ENCODE peak calls at places on chromosome 20, in ten cellular contexts. P, L, R, V, F, Q, T, O, S and G are unnamed samples.
A peak's percentile ranks its signal among the peaks of the same experiment; 100 is the strongest.

GRCh38 chr20:3771552-3772058 is 4.1 kb upstream of the ADISSP start:
- DNase-seq in P (no peak), L (no peak), R (no peak), V (no peak), F (no peak), Q (no peak), T (no peak), O (no peak), S (no peak), G (no peak)

GRCh38 chr20:45440891-45441685 is 25.1 kb downstream of the PIGT start:
- DNase-seq in P (no peak), L (no peak), R (no peak), V (no peak), F (no peak), Q (no peak), T (no peak), O (no peak), S (no peak), G (no peak)

GRCh38 chr20:36035720-36036119 is 67.3 kb downstream of the CNBD2 start:
- DNase-seq in P (no peak), L (no peak), R (no peak), V (no peak), F (no peak), Q (no peak), T (no peak), O (no peak), S (no peak), G (no peak)

GRCh38 chr20:32470025-32470861 is 112.1 kb downstream of the ASXL1 start:
- DNase-seq in P (no peak), L (peak; percentile 63), R (peak; percentile 58), V (no peak), F (peak; percentile 71), Q (peak; percentile 74), T (no peak), O (peak; percentile 74), S (peak; percentile 90), G (no peak)

GRCh38 chr20:13610205-13610604 is 28.5 kb downstream of the TASP1 start:
- DNase-seq in P (no peak), L (no peak), R (no peak), V (no peak), F (no peak), Q (peak; percentile 34), T (no peak), O (no peak), S (peak; percentile 5), G (no peak)

GRCh38 chr20:51142448-51142847 is 119.5 kb upstream of the KCNG1 start:
- DNase-seq in P (no peak), L (peak; percentile 55), R (no peak), V (peak; percentile 5), F (no peak), Q (no peak), T (no peak), O (no peak), S (no peak), G (no peak)

GRCh38 chr20:8801686-8802085 is 267.2 kb upstream of the PLCB4 start:
- DNase-seq in P (no peak), L (no peak), R (no peak), V (no peak), F (no peak), Q (no peak), T (no peak), O (no peak), S (no peak), G (no peak)

GRCh38 chr20:33119725-33120720 is 40.6 kb downstream of the BPIFB4 start:
- DNase-seq in P (no peak), L (no peak), R (no peak), V (no peak), F (no peak), Q (no peak), T (no peak), O (no peak), S (no peak), G (no peak)

GRCh38 chr20:58546312-58546711 is 31.1 kb upstream of the APCDD1L start:
- DNase-seq in P (no peak), L (no peak), R (no peak), V (no peak), F (no peak), Q (no peak), T (no peak), O (no peak), S (no peak), G (no peak)

GRCh38 chr20:25548613-25549086 is 36.7 kb downstream of the NINL start:
- DNase-seq in P (no peak), L (no peak), R (no peak), V (no peak), F (no peak), Q (no peak), T (no peak), O (no peak), S (no peak), G (no peak)

GRCh38 chr20:11553603-11554002 is 364.1 kb upstream of the BTBD3 start:
- DNase-seq in P (no peak), L (no peak), R (peak; percentile 17), V (no peak), F (no peak), Q (no peak), T (no peak), O (no peak), S (peak; percentile 29), G (no peak)

GRCh38 chr20:12173333-12173732 is 255.6 kb downstream of the BTBD3 start:
- DNase-seq in P (no peak), L (no peak), R (no peak), V (no peak), F (no peak), Q (no peak), T (no peak), O (no peak), S (no peak), G (no peak)

GRCh38 chr20:59645761-59646171 is 41.4 kb downstream of the PHACTR3 start:
- DNase-seq in P (no peak), L (no peak), R (no peak), V (no peak), F (no peak), Q (no peak), T (peak; percentile 52), O (no peak), S (no peak), G (no peak)

GRCh38 chr20:15654208-15654649 is 919.0 kb downstream of the KIF16B start:
- DNase-seq in P (no peak), L (peak; percentile 72), R (peak; percentile 50), V (no peak), F (no peak), Q (peak; percentile 62), T (no peak), O (no peak), S (peak; percentile 39), G (peak; percentile 45)

GRCh38 chr20:58374906-58375760 is 13.9 kb upstream of the VAPB start:
- DNase-seq in P (no peak), L (no peak), R (peak; percentile 69), V (no peak), F (no peak), Q (no peak), T (no peak), O (no peak), S (peak; percentile 79), G (no peak)

GRCh38 chr20:55415567-55416142 is 589.7 kb downstream of the CBLN4 start:
- DNase-seq in P (no peak), L (no peak), R (no peak), V (no peak), F (no peak), Q (no peak), T (no peak), O (no peak), S (peak; percentile 0), G (no peak)

GRCh38 chr20:44914924-44915323 is 5.1 kb downstream of the PABPC1L start:
- DNase-seq in P (no peak), L (no peak), R (no peak), V (no peak), F (no peak), Q (no peak), T (no peak), O (no peak), S (peak; percentile 27), G (no peak)

GRCh38 chr20:839015-839414 is 5.5 kb downstream of the FAM110A start:
- DNase-seq in P (no peak), L (no peak), R (no peak), V (no peak), F (no peak), Q (no peak), T (no peak), O (no peak), S (no peak), G (no peak)

GRCh38 chr20:45039470-45039811 is 61.5 kb downstream of the KCNS1 start:
- DNase-seq in P (no peak), L (no peak), R (peak; percentile 36), V (no peak), F (no peak), Q (no peak), T (no peak), O (no peak), S (peak; percentile 63), G (no peak)

GRCh38 chr20:49571553-49571835 is 3.6 kb upstream of the PTGIS start:
- DNase-seq in P (peak; percentile 40), L (no peak), R (no peak), V (peak; percentile 59), F (no peak), Q (no peak), T (peak; percentile 20), O (no peak), S (no peak), G (no peak)
- H3K4me1 ChIP-seq in P (no peaks in the 10 kb centered on the region), L (peaks cover 4% of the 10 kb centered on the region), R (no peaks in the 10 kb centered on the region), V (peaks cover 49% of the 10 kb centered on the region), F (peaks cover 4% of the 10 kb centered on the region), Q (no peaks in the 10 kb centered on the region), T (no peaks in the 10 kb centered on the region), O (no peaks in the 10 kb centered on the region), S (peaks cover 3% of the 10 kb centered on the region), G (peaks cover 35% of the 10 kb centered on the region)

GRCh38 chr20:19249515-19249914 is 37.1 kb downstream of the SLC24A3 start:
- DNase-seq in P (no peak), L (peak; percentile 21), R (peak; percentile 22), V (no peak), F (peak; percentile 51), Q (no peak), T (no peak), O (no peak), S (peak; percentile 33), G (no peak)
- TF ChIP-seq CTCF in P (no peak), L (no peak), R (no peak), V (no peak), F (peak; percentile 13), Q (peak; percentile 17), T (no peak), O (no peak), S (no peak), G (no peak)

DNA sequence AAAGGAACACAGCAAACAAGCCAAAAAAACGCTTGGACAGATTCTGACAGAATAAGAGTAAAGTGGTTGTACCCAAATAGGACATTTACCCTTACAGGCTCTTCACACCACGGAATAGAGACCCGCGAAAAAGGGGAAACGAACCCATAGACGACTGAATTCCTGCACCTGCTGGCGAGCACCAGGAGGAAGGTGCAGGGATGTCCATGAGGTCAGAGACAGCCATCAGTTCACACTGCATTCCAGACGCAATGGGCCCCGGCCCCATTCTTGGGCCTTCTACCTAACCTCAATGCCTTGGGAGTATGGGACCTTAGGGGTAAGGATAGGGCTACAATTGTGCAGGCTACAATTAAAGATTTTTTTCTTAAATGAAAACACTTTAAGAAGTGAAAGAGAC is 5.2 kb upstream of the DIDO1 start:
- DNase-seq in P (peak; percentile 13), L (no peak), R (no peak), V (no peak), F (no peak), Q (no peak), T (no peak), O (no peak), S (no peak), G (no peak)
- H3K4me1 ChIP-seq in P (no peaks in the 10 kb centered on the region), L (peaks cover 36% of the 10 kb centered on the region), R (peaks cover 4% of the 10 kb centered on the region), V (peaks cover 44% of the 10 kb centered on the region), F (peaks cover 13% of the 10 kb centered on the region), Q (no peaks in the 10 kb centered on the region), T (no peaks in the 10 kb centered on the region), O (peaks cover 59% of the 10 kb centered on the region), S (peaks cover 4% of the 10 kb centered on the region), G (peaks cover 75% of the 10 kb centered on the region)

GRCh38 chr20:52959125-52959524 is 13.0 kb upstream of the TSHZ2 start:
- DNase-seq in P (no peak), L (no peak), R (peak; percentile 49), V (no peak), F (no peak), Q (peak; percentile 90), T (no peak), O (no peak), S (peak; percentile 35), G (no peak)
- TF ChIP-seq CTCF in P (no peak), L (no peak), R (peak; percentile 30), V (no peak), F (no peak), Q (peak; percentile 31), T (no peak), O (no peak), S (peak; percentile 19), G (no peak)